ENCODE peak calls at places on chromosome 11, in four cellular contexts. F is GM12878, I is HepG2, H is K562. B is an unnamed sample.

GRCh38 chr11:57111646-57112045 is 70.1 kb upstream of the LRRC55 start:
- DNase-seq in F (no peak), I (no peak), H (no peak), B (no peak)

GRCh38 chr11:13207270-13207664 is 70.3 kb upstream of the BMAL1 start:
- DNase-seq in F (no peak), H (no peak), I (no peak), B (no peak)

GRCh38 chr11:113408887-113409286 is 21.3 kb downstream of the ANKK1 start:
- DNase-seq in F (no peak), I (no peak), H (no peak), B (no peak)

GRCh38 chr11:134033696-134034491 is 35.0 kb upstream of the JAM3 start:
- DNase-seq in H (peak), I (peak), F (no peak), B (peak)

GRCh38 chr11:61350803-61351202 is 10.9 kb downstream of the CYB561A3 start:
- DNase-seq in I (no peak), F (no peak), H (no peak), B (no peak)

GRCh38 chr11:118241191-118242098 is 10.7 kb downstream of the MPZL3 start:
- DNase-seq in H (peak), I (peak), F (no peak), B (no peak)

GRCh38 chr11:115893701-115894100 is 389.5 kb upstream of the CADM1 start:
- DNase-seq in H (no peak), I (no peak), F (no peak), B (no peak)

GRCh38 chr11:27397619-27398412 is 34.8 kb upstream of the CCDC34 start:
- DNase-seq in F (no peak), H (peak), I (no peak), B (no peak)

GRCh38 chr11:134655189-134655937 is 243.3 kb upstream of the B3GAT1 start:
- DNase-seq in H (no peak), F (no peak), I (no peak), B (no peak)

GRCh38 chr11:75423721-75424120 is 9.3 kb downstream of the KLHL35 start:
- DNase-seq in F (no peak), I (no peak), H (no peak), B (no peak)

GRCh38 chr11:110125632-110126031 is 32.4 kb downstream of the ZC3H12C start:
- DNase-seq in I (peak), F (no peak), H (peak), B (no peak)

GRCh38 chr11:118295834-118296454 is 8.6 kb upstream of the CD3E start:
- DNase-seq in H (peak), F (no peak), I (peak), B (no peak)

GRCh38 chr11:130999086-130999485 is 82.8 kb upstream of the SNX19 start:
- DNase-seq in F (no peak), H (no peak), I (no peak), B (no peak)

GRCh38 chr11:63869686-63870085 is 30.8 kb downstream of the MARK2 start:
- DNase-seq in H (no peak), F (no peak), I (no peak), B (no peak)

GRCh38 chr11:19774817-19775600 is 62.4 kb downstream of the NAV2 start:
- DNase-seq in I (no peak), F (no peak), H (no peak), B (no peak)

GRCh38 chr11:102666331-102666957 is 39.1 kb downstream of the MMP27 start:
- DNase-seq in H (peak), I (peak), F (no peak), B (peak)

GRCh38 chr11:11580831-11581492 is 40.8 kb downstream of the GALNT18 start:
- DNase-seq in I (no peak), H (no peak), F (no peak), B (no peak)

GRCh38 chr11:125443767-125444311 is 52.2 kb downstream of the FEZ1 start:
- DNase-seq in H (no peak), I (no peak), F (no peak), B (no peak)

GRCh38 chr11:57359896-57360690 is 20.9 kb downstream of the PRG3 start:
- DNase-seq in H (no peak), I (no peak), F (no peak), B (no peak)

GRCh38 chr11:130042093-130042591 is 27.6 kb upstream of the APLP2 start:
- DNase-seq in I (peak), H (peak), F (no peak), B (no peak)

GRCh38 chr11:125088576-125089455 is 22.6 kb downstream of the TMEM218 start:
- DNase-seq in I (no peak), H (no peak), F (no peak), B (no peak)

GRCh38 chr11:34501500-34501899 is 12.1 kb downstream of the ELF5 start:
- DNase-seq in I (peak), H (no peak), F (no peak), B (no peak)

GRCh38 chr11:35250631-35251030 is 111.7 kb downstream of the CD44 start:
- DNase-seq in H (no peak), I (no peak), F (no peak), B (no peak)

GRCh38 chr11:124970925-124971324 is 16.9 kb downstream of the CCDC15 start:
- DNase-seq in I (peak), H (peak), F (no peak), B (no peak)

GRCh38 chr11:81756864-81757595 is 976.6 kb downstream of the FAM181B start:
- DNase-seq in I (no peak), H (no peak), F (no peak), B (no peak)

GRCh38 chr11:93895106-93895862 is 44.9 kb upstream of the VSTM5 start:
- DNase-seq in H (peak), F (no peak), I (peak), B (peak)

GRCh38 chr11:46290598-46291309 is 13.3 kb downstream of the CREB3L1 start:
- DNase-seq in F (no peak), I (no peak), H (peak), B (peak)

GRCh38 chr11:122487669-122488068 is 167.9 kb upstream of the UBASH3B start:
- DNase-seq in F (no peak), H (no peak), I (no peak), B (no peak)

GRCh38 chr11:33694346-33695050 is 6.1 kb downstream of the C11orf91 start:
- DNase-seq in I (no peak), H (no peak), F (no peak), B (no peak)

GRCh38 chr11:21625982-21626381 is 566.9 kb upstream of the ANO5 start:
- DNase-seq in H (no peak), F (no peak), I (no peak), B (no peak)

GRCh38 chr11:86408845-86409244 is 34.2 kb downstream of the CCDC81 start:
- DNase-seq in F (no peak), I (no peak), H (no peak), B (no peak)
- TF ChIP-seq TARDBP in F (no peak), I (no peak), H (no peak), B (no peak)

GRCh38 chr11:69686452-69686851 is 11.3 kb upstream of the LTO1 start:
- DNase-seq in F (no peak), H (no peak), I (no peak), B (no peak)
- TF ChIP-seq TARDBP in F (no peak), H (no peak), I (no peak), B (no peak)

GRCh38 chr11:16395601-16396000 is 39.3 kb upstream of the SOX6 start:
- DNase-seq in F (no peak), I (no peak), H (no peak), B (no peak)

GRCh38 chr11:16392646-16393045 is 36.3 kb upstream of the SOX6 start:
- DNase-seq in I (no peak), H (no peak), F (no peak), B (no peak)

GRCh38 chr11:16394947-16395346 is 38.6 kb upstream of the SOX6 start:
- DNase-seq in I (no peak), H (no peak), F (no peak), B (no peak)

GRCh38 chr11:16393335-16393734 is 37.0 kb upstream of the SOX6 start:
- DNase-seq in H (no peak), I (no peak), F (no peak), B (no peak)

GRCh38 chr11:16397355-16397754 is 41.0 kb upstream of the SOX6 start:
- DNase-seq in I (no peak), F (no peak), H (no peak), B (no peak)
- TF ChIP-seq TARDBP in I (no peak), F (no peak), H (no peak), B (no peak)

GRCh38 chr11:69699213-69699612 is 4.6 kb downstream of the FGF19 start:
- DNase-seq in F (no peak), I (no peak), H (no peak), B (no peak)
- TF ChIP-seq TARDBP in F (no peak), I (no peak), H (no peak), B (no peak)

DNA sequence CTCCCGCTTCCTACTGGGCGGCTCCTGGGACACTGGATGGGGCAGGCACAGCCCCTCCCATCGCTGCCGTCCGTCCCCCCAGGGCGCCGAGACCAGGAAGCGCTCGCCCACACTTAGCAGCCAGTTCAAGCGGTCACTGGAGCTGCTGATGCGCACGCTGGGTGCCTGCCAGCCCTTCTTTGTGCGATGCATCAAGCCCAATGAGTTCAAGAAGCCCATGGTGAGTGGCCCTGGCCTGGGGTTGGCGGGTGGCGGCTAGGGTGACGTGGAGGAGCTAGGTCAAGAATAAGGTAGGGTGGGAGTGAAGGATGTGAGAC is 44.6 kb downstream of the MYO7A start:
- DNase-seq in I (peak), F (no peak), H (no peak), B (no peak)
- TF ChIP-seq TARDBP in I (no peak), F (no peak), H (no peak), B (no peak)

GRCh38 chr11:96109265-96110030 is 185.5 kb upstream of the MTMR2 start:
- DNase-seq in F (no peak), H (no peak), I (peak), B (no peak)
- TF ChIP-seq TARDBP in F (no peak), H (no peak), I (no peak), B (no peak)

DNA sequence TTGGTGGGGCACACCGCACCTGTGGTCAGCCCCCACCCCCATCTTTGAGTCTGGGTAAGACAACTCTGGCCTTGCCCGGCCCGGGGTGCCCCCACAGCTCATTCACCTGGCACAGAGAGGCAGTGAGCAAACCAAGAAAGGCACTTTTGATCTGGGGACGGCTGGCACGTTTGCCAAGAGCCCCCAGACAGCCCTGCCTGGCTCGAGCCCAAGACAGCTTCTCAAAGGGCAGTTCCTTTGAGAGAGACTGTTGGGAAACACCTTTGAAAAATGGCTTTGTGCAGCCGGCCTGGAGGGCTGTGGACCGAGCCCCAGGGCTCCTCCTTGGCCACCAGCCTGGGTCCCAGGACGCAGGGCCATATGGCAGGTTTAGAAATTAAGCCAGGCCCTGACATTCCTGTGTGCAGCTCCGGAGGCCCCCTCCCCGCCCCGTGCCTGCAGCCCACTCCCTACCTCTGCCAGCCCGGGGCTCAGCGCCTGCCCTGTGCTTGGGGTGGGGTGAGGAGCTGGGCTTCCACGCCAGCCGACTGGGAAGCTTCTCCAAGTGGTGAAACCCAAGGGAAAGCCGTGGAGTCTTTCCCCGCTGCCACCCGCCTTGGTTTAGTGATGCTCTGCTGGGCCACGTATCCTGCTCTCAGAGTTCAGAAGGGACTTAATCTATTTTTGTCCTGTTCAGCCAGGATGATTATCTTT is 50.2 kb upstream of the SMIM38 start:
- DNase-seq in H (no peak), I (no peak), F (no peak), B (no peak)
- TF ChIP-seq TARDBP in H (no peak), I (no peak), F (no peak), B (no peak)

B was measured in HEK293T.